ENCODE peak calls at places on chromosomes 1 and 21, in ten cellular contexts. P, I, B, N, K, O, A, U, Z and D are unnamed samples.
A peak's percentile ranks its signal among the peaks of the same experiment; 100 is the strongest.

GRCh38 chr21:46035809-46036695 is 54.5 kb downstream of the COL6A1 start:
- DNase-seq in P (peak; percentile 80), I (no peak), B (peak; percentile 81), N (no peak), K (no peak), O (no peak), A (no peak), U (no peak), Z (no peak), D (no peak)

GRCh38 chr1:214337536-214337935 is 56.6 kb downstream of the SMYD2 start:
- DNase-seq in P (no peak), I (no peak), B (no peak), N (no peak), K (no peak), O (no peak), A (no peak), U (peak; percentile 46), Z (no peak), D (no peak)

GRCh38 chr1:7302873-7303272 is 468.2 kb upstream of the VAMP3 start:
- DNase-seq in P (no peak), I (no peak), B (no peak), N (no peak), K (no peak), O (no peak), A (no peak), U (no peak), Z (no peak), D (no peak)

GRCh38 chr1:85504417-85504816 is 39.5 kb upstream of the DDAH1 start:
- DNase-seq in P (no peak), I (no peak), B (peak; percentile 42), N (no peak), K (no peak), O (no peak), A (no peak), U (no peak), Z (no peak), D (no peak)

GRCh38 chr1:154608522-154609294 is 722 bp upstream of the ADAR start:
- DNase-seq in P (peak; percentile 37), I (peak; percentile 66), B (peak; percentile 68), N (peak; percentile 48), K (no peak), O (peak; percentile 40), A (peak; percentile 23), U (no peak), Z (peak; percentile 61), D (peak; percentile 59)

GRCh38 chr1:91024501-91025119 is 2.8 kb upstream of the ZNF644 start:
- DNase-seq in P (no peak), I (no peak), B (no peak), N (no peak), K (no peak), O (no peak), A (no peak), U (no peak), Z (no peak), D (no peak)

GRCh38 chr1:170959385-170959784 is 24.1 kb downstream of the MROH9 start:
- DNase-seq in P (no peak), I (no peak), B (peak; percentile 72), N (no peak), K (no peak), O (no peak), A (peak; percentile 64), U (no peak), Z (no peak), D (no peak)

GRCh38 chr1:226987623-226988336 is 47.7 kb downstream of the COQ8A start:
- DNase-seq in P (no peak), I (no peak), B (no peak), N (no peak), K (no peak), O (no peak), A (no peak), U (no peak), Z (no peak), D (no peak)

GRCh38 chr1:201916649-201917249 is 28.1 kb downstream of the SHISA4 start:
- DNase-seq in P (no peak), I (no peak), B (peak; percentile 95), N (no peak), K (no peak), O (no peak), A (peak; percentile 49), U (peak; percentile 95), Z (no peak), D (no peak)

GRCh38 chr1:38009088-38009840 is 3.3 kb upstream of the UTP11 start:
- DNase-seq in P (no peak), I (no peak), B (peak; percentile 60), N (no peak), K (peak; percentile 34), O (peak; percentile 46), A (no peak), U (no peak), Z (no peak), D (no peak)

GRCh38 chr1:201370500-201370899 is 7.0 kb downstream of the TNNT2 start:
- DNase-seq in P (no peak), I (no peak), B (no peak), N (no peak), K (no peak), O (no peak), A (no peak), U (no peak), Z (no peak), D (no peak)

GRCh38 chr1:92502247-92502646 is 15.5 kb upstream of the GFI1 start:
- DNase-seq in P (no peak), I (no peak), B (peak; percentile 62), N (no peak), K (no peak), O (no peak), A (no peak), U (peak; percentile 12), Z (no peak), D (no peak)

GRCh38 chr1:203025721-203026665 is at the start of gene PPFIA4:
- DNase-seq in P (peak; percentile 86), I (peak; percentile 81), B (peak; percentile 87), N (peak; percentile 96), K (peak; percentile 82), O (peak; percentile 87), A (peak; percentile 51), U (peak; percentile 64), Z (peak; percentile 98), D (peak; percentile 89)

GRCh38 chr1:181036107-181036843 is 2.5 kb downstream of the MR1 start:
- DNase-seq in P (no peak), I (no peak), B (no peak), N (no peak), K (no peak), O (no peak), A (no peak), U (no peak), Z (no peak), D (no peak)

GRCh38 chr1:164644774-164645634 is 86.0 kb downstream of the PBX1 start:
- DNase-seq in P (no peak), I (no peak), B (peak; percentile 31), N (peak; percentile 22), K (no peak), O (no peak), A (no peak), U (peak; percentile 53), Z (no peak), D (no peak)

GRCh38 chr21:39562791-39563770 is 49.7 kb upstream of the B3GALT5 start:
- DNase-seq in P (no peak), I (no peak), B (no peak), N (no peak), K (no peak), O (no peak), A (no peak), U (no peak), Z (no peak), D (no peak)